ENCODE peak calls at places on chromosomes 11 and 22, in four cellular contexts. F, U, Z and A are unnamed samples.

GRCh38 chr22:49936973-49937757 is 18.7 kb downstream of the CRELD2 start:
- DNase-seq in F (no peak), U (no peak), Z (peak; percentile 43), A (peak; percentile 60)

GRCh38 chr11:64092761-64093136 is 57.0 kb downstream of the FLRT1 start:
- DNase-seq in F (no peak), U (no peak), Z (no peak), A (no peak)

GRCh38 chr11:112656772-112657428 is 304.3 kb upstream of the NCAM1 start:
- DNase-seq in F (no peak), U (no peak), Z (no peak), A (no peak)

GRCh38 chr22:40597541-40598453 is 38.7 kb downstream of the MRTFA start:
- DNase-seq in F (no peak), U (no peak), Z (no peak), A (no peak)

GRCh38 chr11:110123003-110123402 is 29.8 kb downstream of the ZC3H12C start:
- DNase-seq in F (no peak), U (no peak), Z (no peak), A (no peak)

GRCh38 chr11:82899957-82900276 is 313 bp downstream of the PRCP start:
- DNase-seq in F (no peak), U (no peak), Z (no peak), A (no peak)

GRCh38 chr11:67027483-67027930 is 4.6 kb downstream of the SYT12 start:
- DNase-seq in F (no peak), U (no peak), Z (peak; percentile 78), A (no peak)

GRCh38 chr11:132300283-132300682 is 929.9 kb downstream of the NTM start:
- DNase-seq in F (no peak), U (no peak), Z (no peak), A (no peak)

GRCh38 chr11:12356944-12357655 is 20.3 kb upstream of the PARVA start:
- DNase-seq in F (no peak), U (no peak), Z (no peak), A (no peak)

GRCh38 chr11:34492806-34493414 is 20.7 kb downstream of the ELF5 start:
- DNase-seq in F (peak; percentile 64), U (peak; percentile 42), Z (peak; percentile 43), A (no peak)

GRCh38 chr22:32905400-32905799 is 103.9 kb downstream of the TIMP3 start:
- DNase-seq in F (no peak), U (peak; percentile 49), Z (no peak), A (no peak)

GRCh38 chr11:107577312-107577711 is 11.8 kb upstream of the ALKBH8 start:
- DNase-seq in F (no peak), U (no peak), Z (no peak), A (no peak)

GRCh38 chr22:20450551-20450906 is 12.9 kb upstream of the SCARF2 start:
- DNase-seq in F (no peak), U (no peak), Z (no peak), A (no peak)

GRCh38 chr11:1228921-1229451 is 6.1 kb downstream of the MUC5B start:
- DNase-seq in F (no peak), U (no peak), Z (peak; percentile 14), A (no peak)

GRCh38 chr11:111913031-111913861 is 712 bp downstream of the HSPB2 start:
- DNase-seq in F (peak; percentile 62), U (no peak), Z (no peak), A (no peak)

GRCh38 chr11:3037041-3037944 is 19.9 kb downstream of the CARS1 start:
- DNase-seq in F (peak; percentile 87), U (peak; percentile 69), Z (peak; percentile 81), A (peak; percentile 80)

GRCh38 chr11:87092159-87092558 is 54.4 kb downstream of the TMEM135 start:
- DNase-seq in F (no peak), U (no peak), Z (no peak), A (no peak)

GRCh38 chr11:3129591-3130268 is 35.4 kb downstream of the OSBPL5 start:
- DNase-seq in F (peak; percentile 34), U (no peak), Z (peak; percentile 13), A (peak; percentile 11)

GRCh38 chr22:20268350-20269012 is 363 bp upstream of the RTN4R start:
- DNase-seq in F (peak; percentile 64), U (no peak), Z (peak; percentile 70), A (peak; percentile 56)

GRCh38 chr11:118909619-118910308 is 16.0 kb downstream of the BCL9L start:
- DNase-seq in F (no peak), U (no peak), Z (no peak), A (no peak)

GRCh38 chr11:17777086-17777725 is 42.6 kb downstream of the KCNC1 start:
- DNase-seq in F (no peak), U (no peak), Z (no peak), A (no peak)
- H3K4me3 ChIP-seq in F (no peak overlapping the region), U (no peak overlapping the region), Z (no peak overlapping the region), A (no peak overlapping the region)

GRCh38 chr11:122202161-122202950 is 86.3 kb upstream of the BLID start:
- DNase-seq in F (no peak), U (no peak), Z (peak; percentile 19), A (no peak)

GRCh38 chr11:122204206-122204605 is 88.2 kb upstream of the BLID start:
- DNase-seq in F (no peak), U (no peak), Z (no peak), A (no peak)

GRCh38 chr11:122207505-122207904 is 91.5 kb upstream of the BLID start:
- DNase-seq in F (peak; percentile 54), U (no peak), Z (no peak), A (no peak)

GRCh38 chr11:122202951-122203456 is 87.0 kb upstream of the BLID start:
- DNase-seq in F (peak; percentile 80), U (peak; percentile 57), Z (peak; percentile 66), A (peak; percentile 66)

GRCh38 chr11:122205036-122205435 is 89.0 kb upstream of the BLID start:
- DNase-seq in F (no peak), U (no peak), Z (no peak), A (no peak)
- H3K4me1 ChIP-seq in F (peaks cover 12% of the 10 kb centered on the region), U (peaks cover 4% of the 10 kb centered on the region), Z (peaks cover 49% of the 10 kb centered on the region), A (peaks cover 49% of the 10 kb centered on the region)

GRCh38 chr11:43579171-43579918 is 101.2 kb upstream of the HSD17B12 start:
- DNase-seq in F (no peak), U (no peak), Z (peak; percentile 34), A (no peak)

GRCh38 chr11:43581370-43582023 is 99.0 kb upstream of the HSD17B12 start:
- DNase-seq in F (no peak), U (no peak), Z (no peak), A (no peak)

GRCh38 chr11:43580735-43581369 is 99.7 kb upstream of the HSD17B12 start:
- DNase-seq in F (no peak), U (no peak), Z (no peak), A (no peak)

GRCh38 chr11:43578346-43579170 is 102.0 kb upstream of the HSD17B12 start:
- DNase-seq in F (no peak), U (no peak), Z (no peak), A (no peak)

GRCh38 chr11:43579919-43580276 is 100.6 kb upstream of the HSD17B12 start:
- DNase-seq in F (no peak), U (no peak), Z (no peak), A (no peak)
- H3K4me3 ChIP-seq in F (peak overlapping the region; percentile 40), U (no peak overlapping the region), Z (peak overlapping the region; percentile 46), A (peak overlapping the region; percentile 73)

GRCh38 chr22:46288846-46289243 is 7.8 kb upstream of the GTSE1 start:
- DNase-seq in F (no peak), U (no peak), Z (no peak), A (no peak)

GRCh38 chr22:46286941-46287872 is 9.5 kb upstream of the GTSE1 start:
- DNase-seq in F (no peak), U (no peak), Z (peak; percentile 22), A (no peak)

GRCh38 chr22:46289244-46289891 is 7.3 kb upstream of the GTSE1 start:
- DNase-seq in F (no peak), U (no peak), Z (peak; percentile 22), A (no peak)

GRCh38 chr22:46286006-46286405 is 10.7 kb upstream of the GTSE1 start:
- DNase-seq in F (no peak), U (no peak), Z (no peak), A (no peak)

DNA sequence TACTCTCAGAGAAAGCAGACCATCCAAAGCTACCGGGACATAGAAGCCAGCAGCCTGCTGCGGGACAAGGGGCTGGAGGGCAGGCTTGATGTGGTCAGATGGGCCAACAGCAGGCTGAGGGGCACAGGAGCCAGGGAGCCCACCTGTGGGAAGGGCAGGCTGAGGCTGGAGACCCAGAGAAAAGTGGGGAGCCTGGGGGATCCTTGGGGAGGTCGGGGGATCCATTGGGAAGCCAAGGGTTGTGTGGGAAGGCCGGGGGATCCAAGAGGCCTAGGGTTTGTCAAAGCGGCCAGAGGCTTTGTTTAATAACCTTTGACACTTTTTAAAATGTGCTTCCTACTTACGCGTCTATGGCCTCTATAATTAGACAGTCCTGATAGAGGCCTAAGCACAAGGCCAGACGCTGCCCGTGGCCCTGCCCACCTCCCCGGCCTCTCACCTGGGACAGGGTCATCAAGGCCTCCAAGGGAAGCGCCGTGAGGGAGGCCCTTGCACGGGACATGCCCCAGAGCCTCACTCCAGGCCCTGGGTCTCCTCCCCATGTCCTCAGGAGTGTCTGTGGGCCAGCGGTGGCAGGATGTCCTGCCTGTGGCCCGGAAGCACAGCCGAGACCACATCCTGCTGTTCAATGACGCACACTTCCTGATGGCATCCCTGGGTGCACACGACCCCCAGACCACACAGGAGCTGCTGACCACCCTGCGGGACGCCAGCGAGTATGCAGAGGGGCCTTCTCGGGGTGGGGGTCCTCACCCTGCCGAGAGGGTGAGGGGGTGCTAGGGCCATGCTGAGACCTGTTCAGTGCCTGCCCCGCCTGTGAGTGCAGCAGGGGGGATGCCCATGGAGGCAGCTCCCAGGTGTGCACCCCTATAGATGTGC is 8.6 kb upstream of the GTSE1 start:
- DNase-seq in F (peak; percentile 76), U (peak; percentile 48), Z (peak; percentile 46), A (peak; percentile 51)
- H3K4me1 ChIP-seq in F (no peaks in the 10 kb centered on the region), U (no peaks in the 10 kb centered on the region), Z (no peaks in the 10 kb centered on the region), A (peaks cover 52% of the 10 kb centered on the region)

DNA sequence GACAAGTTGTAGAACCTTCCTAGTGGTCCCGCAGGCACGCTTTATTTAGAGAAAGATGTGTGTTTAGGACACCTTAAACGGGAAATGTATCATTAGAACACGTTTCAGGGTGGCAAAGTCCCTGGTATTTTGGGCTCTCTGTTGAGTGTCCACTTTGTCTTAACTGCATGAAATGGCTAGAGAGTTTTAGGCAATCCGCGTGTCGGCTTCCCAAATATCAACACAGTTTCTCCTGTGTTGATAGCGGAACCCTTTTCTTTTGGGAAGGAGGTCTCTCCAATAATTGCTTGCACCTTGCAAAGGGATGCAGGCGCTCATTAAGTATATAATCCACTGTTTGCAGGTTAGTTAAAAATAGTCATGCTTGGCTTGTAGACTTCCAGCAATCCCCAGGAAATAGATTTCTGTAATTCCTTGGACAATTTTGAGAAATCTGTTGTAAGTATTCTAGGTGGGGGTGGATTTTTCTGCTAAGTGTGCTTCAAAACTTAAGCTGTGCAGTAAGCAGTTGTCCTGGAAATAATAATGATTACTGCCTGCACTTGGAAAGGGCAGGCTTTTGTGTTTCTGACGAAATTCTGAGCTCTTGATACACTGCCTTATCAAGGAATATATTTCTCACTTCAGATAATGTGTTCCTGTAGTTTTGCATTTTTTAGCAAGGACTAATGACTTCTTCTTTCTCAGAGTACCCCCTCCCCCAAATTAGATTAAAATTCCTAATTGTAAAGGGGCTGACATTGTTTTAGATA is 120.1 kb downstream of the HIPK3 start:
- DNase-seq in F (no peak), U (no peak), Z (no peak), A (no peak)
- H3K4me3 ChIP-seq in F (no peak overlapping the region), U (no peak overlapping the region), Z (no peak overlapping the region), A (peak overlapping the region; percentile 65)